ENCODE peak calls at places on chromosomes 2 and 18, in eight cellular contexts. Z is H9, D is heart right ventricle, Q is heart left ventricle, C is WTC11, V is left ventricle myocardium inferior, M is astrocyte of the spinal cord, P is prostate gland. O is an unnamed sample.

GRCh38 chr2:151771599-151772358 is 37.5 kb upstream of the NEB start:
- DNase-seq in Z (no peak), D (peak), Q (peak), C (no peak), V (no peak), M (peak), P (no peak), O (no peak)

GRCh38 chr2:61707984-61708852 is 145.6 kb downstream of the FAM161A start:
- DNase-seq in Z (no peak), D (no peak), Q (no peak), C (no peak), V (no peak), M (peak), P (peak), O (no peak)

GRCh38 chr2:158718851-158719250 is 76.3 kb upstream of the DAPL1 start:
- DNase-seq in Z (no peak), D (no peak), Q (no peak), C (no peak), V (no peak), M (no peak), P (no peak), O (no peak)

GRCh38 chr2:135473567-135473966 is 57.5 kb downstream of the ZRANB3 start:
- DNase-seq in Z (no peak), D (no peak), Q (no peak), C (peak), V (no peak), M (peak), P (no peak), O (no peak)

GRCh38 chr2:38266382-38267051 is 110.6 kb downstream of the ATL2 start:
- DNase-seq in Z (no peak), D (no peak), Q (no peak), C (no peak), V (no peak), M (no peak), P (no peak), O (no peak)

GRCh38 chr2:1010373-1011017 is 59.8 kb downstream of the SNTG2 start:
- DNase-seq in Z (no peak), D (peak), Q (peak), C (no peak), V (no peak), M (no peak), P (no peak), O (no peak)

GRCh38 chr2:105299290-105299689 is 30.2 kb downstream of the TGFBRAP1 start:
- DNase-seq in Z (peak), D (no peak), Q (no peak), C (peak), V (no peak), M (no peak), P (no peak), O (no peak)

GRCh38 chr18:58578321-58578720 is 50.6 kb downstream of the ALPK2 start:
- DNase-seq in Z (no peak), D (no peak), Q (no peak), C (no peak), V (no peak), M (peak), P (no peak), O (peak)

GRCh38 chr2:88735853-88736252 is 44.4 kb downstream of the RPIA start:
- DNase-seq in Z (no peak), D (no peak), Q (no peak), C (no peak), V (no peak), M (no peak), P (no peak), O (no peak)

GRCh38 chr2:238433941-238434845 is 7.5 kb downstream of the ASB1 start:
- DNase-seq in Z (no peak), D (no peak), Q (no peak), C (no peak), V (no peak), M (peak), P (no peak), O (no peak)

GRCh38 chr2:38095996-38096861 is 20.3 kb upstream of the CYP1B1 start:
- DNase-seq in Z (no peak), D (peak), Q (peak), C (no peak), V (peak), M (peak), P (peak), O (peak)

GRCh38 chr2:223744580-223744979 is 92.8 kb downstream of the AP1S3 start:
- DNase-seq in Z (no peak), D (no peak), Q (no peak), C (no peak), V (no peak), M (peak), P (no peak), O (no peak)

GRCh38 chr2:209451209-209451822 is 27.5 kb downstream of the MAP2 start:
- DNase-seq in Z (peak), D (no peak), Q (no peak), C (peak), V (no peak), M (no peak), P (no peak), O (no peak)

GRCh38 chr2:65161551-65162100 is 31.7 kb upstream of the RAB1A start:
- DNase-seq in Z (no peak), D (no peak), Q (no peak), C (no peak), V (no peak), M (no peak), P (no peak), O (no peak)

DNA sequence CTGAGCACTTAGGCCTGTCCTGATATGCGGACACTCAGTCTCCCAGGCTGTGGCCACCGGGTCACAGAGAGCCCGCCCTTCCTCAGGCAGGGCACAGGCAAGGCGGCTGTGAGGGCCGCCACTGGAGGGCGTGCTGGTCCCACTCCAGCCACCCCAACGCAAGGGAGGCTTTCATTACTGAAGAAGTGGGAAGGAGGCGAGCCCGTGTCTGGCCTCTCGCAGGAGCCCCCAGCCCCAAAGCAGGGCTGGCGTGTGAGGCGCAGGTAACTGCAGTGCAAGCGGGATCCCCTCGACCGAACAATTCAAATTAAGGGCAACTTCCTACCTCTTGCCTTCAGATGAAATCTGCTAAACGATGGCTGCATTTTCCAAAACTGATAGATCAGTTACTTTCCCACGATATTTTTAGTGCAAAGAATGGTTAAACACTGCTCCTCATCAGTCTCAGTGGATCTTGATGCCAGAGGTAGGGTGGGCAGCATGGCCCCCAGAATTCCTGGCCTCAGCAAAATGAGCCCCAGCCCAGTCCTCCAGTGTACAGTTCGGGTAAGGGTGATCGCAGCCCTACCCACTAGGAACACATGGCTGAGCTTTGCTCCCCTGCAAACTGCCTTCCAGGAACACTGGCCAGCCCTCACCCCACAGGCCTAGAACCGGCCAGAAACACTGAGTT is 97.2 kb downstream of the SEPTIN10 start:
- DNase-seq in Z (peak), D (peak), Q (peak), C (peak), V (peak), M (no peak), P (no peak), O (no peak)
- TF ChIP-seq CTCF in Z (peak), D (peak), Q (peak), C (peak), V (peak), M (peak), P (peak), O (no peak)

GRCh38 chr2:120914839-120915521 is 179.3 kb downstream of the GLI2 start:
- DNase-seq in Z (no peak), D (peak), Q (peak), C (no peak), V (peak), M (peak), P (no peak), O (no peak)
- TF ChIP-seq CTCF in Z (no peak), D (peak), Q (no peak), C (no peak), V (peak), M (no peak), P (no peak), O (no peak)

GRCh38 chr2:227499971-227500630 is 28.1 kb downstream of the AGFG1 start:
- DNase-seq in Z (no peak), D (no peak), Q (no peak), C (no peak), V (no peak), M (no peak), P (no peak), O (no peak)
- TF ChIP-seq CTCF in Z (no peak), D (no peak), Q (no peak), C (no peak), V (no peak), M (no peak), P (no peak), O (no peak)

DNA sequence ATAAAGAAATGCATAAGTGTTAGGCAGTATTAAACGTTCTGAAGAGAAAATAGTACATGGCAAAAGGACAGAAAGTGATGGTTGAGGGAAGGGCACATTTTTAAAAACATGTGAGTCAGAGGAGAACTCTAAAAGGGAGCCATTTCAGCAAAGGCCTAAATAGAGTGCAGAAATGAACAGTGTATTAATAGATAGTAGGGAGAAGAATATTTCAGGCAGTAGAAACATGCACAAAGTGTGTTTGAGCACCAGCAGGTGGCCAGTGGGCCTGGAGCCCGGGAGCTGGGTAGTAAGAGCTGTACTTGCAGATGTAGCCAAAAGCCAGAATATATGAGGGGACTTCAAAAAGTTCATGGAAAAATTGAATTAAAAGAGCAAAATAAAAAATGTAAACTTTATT is 288.1 kb upstream of the FIGN start:
- DNase-seq in Z (no peak), D (peak), Q (peak), C (no peak), V (peak), M (peak), P (no peak), O (no peak)
- TF ChIP-seq CTCF in Z (no peak), D (no peak), Q (no peak), C (no peak), V (peak), M (peak), P (no peak), O (no peak)

GRCh38 chr2:140990416-140990815 is 1140.4 kb downstream of the LRP1B start:
- DNase-seq in Z (no peak), D (no peak), Q (no peak), C (no peak), V (no peak), M (peak), P (no peak), O (no peak)
- TF ChIP-seq CTCF in Z (no peak), D (no peak), Q (no peak), C (no peak), V (no peak), M (no peak), P (no peak), O (no peak)

GRCh38 chr2:147937744-147938349 is 82.7 kb downstream of the ORC4 start:
- DNase-seq in Z (no peak), D (no peak), Q (no peak), C (no peak), V (no peak), M (peak), P (no peak), O (no peak)
- TF ChIP-seq CTCF in Z (peak), D (peak), Q (peak), C (peak), V (peak), M (peak), P (peak), O (peak)

GRCh38 chr2:27249891-27250651 is 12.8 kb downstream of the SLC30A3 start:
- DNase-seq in Z (peak), D (peak), Q (peak), C (peak), V (peak), M (peak), P (peak), O (no peak)
- TF ChIP-seq CTCF in Z (peak), D (peak), Q (peak), C (peak), V (peak), M (peak), P (peak), O (peak)

DNA sequence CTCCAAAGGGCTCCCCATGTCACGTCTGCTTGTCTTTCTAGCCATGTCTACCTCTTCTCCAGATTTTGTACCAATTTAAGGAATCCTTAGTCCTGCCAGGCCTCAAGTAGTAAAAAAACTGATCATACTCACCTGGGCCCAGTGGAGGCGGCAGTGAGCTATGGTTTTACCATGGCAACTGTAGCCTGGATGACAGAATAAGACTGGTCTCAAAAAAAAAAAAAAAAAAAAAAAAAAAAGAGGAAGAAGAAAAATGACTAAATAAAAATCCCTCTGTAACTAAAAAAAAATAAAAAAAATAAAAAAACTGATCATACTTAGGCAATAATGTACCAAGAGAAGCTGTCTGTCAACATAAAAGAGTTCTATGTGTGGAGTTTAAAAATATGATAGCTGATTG is 221.6 kb downstream of the NR4A2 start:
- DNase-seq in Z (peak), D (no peak), Q (no peak), C (peak), V (no peak), M (no peak), P (no peak), O (no peak)
- TF ChIP-seq CTCF in Z (peak), D (no peak), Q (no peak), C (no peak), V (no peak), M (no peak), P (no peak), O (no peak)

GRCh38 chr2:216989335-216990129 is 129.7 kb upstream of the TNP1 start:
- DNase-seq in Z (no peak), D (no peak), Q (no peak), C (no peak), V (no peak), M (peak), P (no peak), O (no peak)
- TF ChIP-seq CTCF in Z (no peak), D (peak), Q (no peak), C (no peak), V (peak), M (peak), P (no peak), O (no peak)

GRCh38 chr2:206989306-206989705 is 50.0 kb downstream of the CPO start:
- DNase-seq in Z (peak), D (peak), Q (peak), C (peak), V (peak), M (peak), P (no peak), O (no peak)
- TF ChIP-seq CTCF in Z (peak), D (peak), Q (peak), C (peak), V (peak), M (peak), P (peak), O (peak)

O was measured in mesothelial cell of epicardium.